ENCODE peak calls at places on chromosomes 12 and 14, in four cellular contexts. One of them, this sample, is unnamed.
A peak's percentile ranks its signal among the peaks of the same experiment; 100 is the strongest.

GRCh38 chr12:14167005-14167628 is 185.7 kb upstream of the GRIN2B start:
- DNase-seq in A549: peak; percentile 61
- DNase-seq in SK-N-SH: peak; percentile 67
- DNase-seq in sigmoid colon: no peak
- DNase-seq in this sample: no peak

GRCh38 chr12:116631619-116632018 is 72.4 kb downstream of the MAP1LC3B2 start:
- DNase-seq in sigmoid colon: no peak
- DNase-seq in A549: no peak
- DNase-seq in SK-N-SH: no peak
- DNase-seq in this sample: no peak

GRCh38 chr12:27810756-27811155 is 30.7 kb upstream of the MANSC4 start:
- DNase-seq in SK-N-SH: peak; percentile 17
- DNase-seq in A549: no peak
- DNase-seq in sigmoid colon: no peak
- DNase-seq in this sample: no peak

GRCh38 chr14:24398943-24399801 is at the start of gene NYNRIN:
- DNase-seq in SK-N-SH: peak; percentile 87
- DNase-seq in sigmoid colon: peak; percentile 82
- DNase-seq in A549: no peak
- DNase-seq in this sample: peak; percentile 69

GRCh38 chr12:99154264-99154982 is 493.1 kb upstream of the GARIN6 start:
- DNase-seq in sigmoid colon: no peak
- DNase-seq in A549: no peak
- DNase-seq in SK-N-SH: no peak
- DNase-seq in this sample: no peak

GRCh38 chr12:15322164-15323054 is at the start of gene PTPRO:
- DNase-seq in SK-N-SH: peak; percentile 80
- DNase-seq in sigmoid colon: no peak
- DNase-seq in A549: no peak
- DNase-seq in this sample: no peak

GRCh38 chr14:100844082-100844408 is 18.1 kb downstream of the MEG3 start:
- DNase-seq in sigmoid colon: no peak
- DNase-seq in SK-N-SH: no peak
- DNase-seq in A549: no peak
- DNase-seq in this sample: no peak

GRCh38 chr12:119202121-119202527 is 23.4 kb downstream of the HSPB8 start:
- DNase-seq in A549: no peak
- DNase-seq in SK-N-SH: no peak
- DNase-seq in sigmoid colon: no peak
- DNase-seq in this sample: no peak

GRCh38 chr14:102848830-102849521 is 71.7 kb downstream of the TRAF3 start:
- DNase-seq in sigmoid colon: peak; percentile 71
- DNase-seq in A549: no peak
- DNase-seq in SK-N-SH: peak; percentile 83
- DNase-seq in this sample: no peak

GRCh38 chr14:63562414-63562813 is 19.2 kb upstream of the PPP2R5E start:
- DNase-seq in sigmoid colon: no peak
- DNase-seq in A549: no peak
- DNase-seq in SK-N-SH: no peak
- DNase-seq in this sample: no peak

GRCh38 chr14:30034049-30034635 is 106.5 kb upstream of the PRKD1 start:
- DNase-seq in sigmoid colon: no peak
- DNase-seq in SK-N-SH: no peak
- DNase-seq in A549: no peak
- DNase-seq in this sample: no peak

DNA sequence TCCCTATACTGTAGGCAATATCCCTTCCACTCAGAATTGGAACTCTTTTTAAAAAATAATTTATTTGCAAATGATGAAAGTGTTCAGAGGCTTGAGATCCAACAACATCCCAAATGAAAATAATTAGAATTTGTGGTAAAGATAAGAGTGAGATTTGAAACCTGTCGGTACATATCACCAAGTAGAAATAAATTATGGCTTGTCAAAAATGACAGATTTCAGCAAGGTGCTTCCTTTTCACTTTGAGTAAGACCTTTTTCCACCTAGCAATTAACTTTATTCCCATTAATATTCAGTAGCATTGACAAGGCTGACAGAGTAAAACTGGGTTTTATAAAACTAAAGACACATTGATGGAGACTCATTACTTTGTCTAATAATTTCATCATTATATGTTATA is 107.7 kb upstream of the PRKD1 start:
- DNase-seq in sigmoid colon: no peak
- DNase-seq in A549: no peak
- DNase-seq in SK-N-SH: no peak
- DNase-seq in this sample: no peak
- TF ChIP-seq EP300 in sigmoid colon: no peak
- TF ChIP-seq EP300 in A549: no peak
- TF ChIP-seq EP300 in SK-N-SH: no peak
- TF ChIP-seq EP300 in this sample: no peak

GRCh38 chr12:54358945-54359761 is 5.1 kb downstream of the GPR84 start:
- DNase-seq in SK-N-SH: peak; percentile 91
- DNase-seq in sigmoid colon: peak; percentile 99
- DNase-seq in A549: peak; percentile 99
- DNase-seq in this sample: peak; percentile 97
- TF ChIP-seq EP300 in SK-N-SH: peak; percentile 68
- TF ChIP-seq EP300 in sigmoid colon: peak; percentile 45
- TF ChIP-seq EP300 in A549: no peak
- TF ChIP-seq EP300 in this sample: no peak

GRCh38 chr12:45322810-45323209 is 106.9 kb downstream of the ANO6 start:
- DNase-seq in A549: no peak
- DNase-seq in sigmoid colon: no peak
- DNase-seq in SK-N-SH: no peak
- DNase-seq in this sample: no peak
- TF ChIP-seq EP300 in A549: no peak
- TF ChIP-seq EP300 in sigmoid colon: no peak
- TF ChIP-seq EP300 in SK-N-SH: no peak
- TF ChIP-seq EP300 in this sample: no peak

GRCh38 chr14:90344920-90345557 is 13.3 kb upstream of the NRDE2 start:
- DNase-seq in A549: no peak
- DNase-seq in sigmoid colon: no peak
- DNase-seq in SK-N-SH: no peak
- DNase-seq in this sample: no peak
- TF ChIP-seq EP300 in A549: no peak
- TF ChIP-seq EP300 in sigmoid colon: no peak
- TF ChIP-seq EP300 in SK-N-SH: no peak
- TF ChIP-seq EP300 in this sample: no peak

GRCh38 chr12:52231305-52232232 is 1.5 kb upstream of the KRT7 start:
- DNase-seq in A549: no peak
- DNase-seq in sigmoid colon: peak; percentile 54
- DNase-seq in SK-N-SH: peak; percentile 21
- DNase-seq in this sample: no peak
- TF ChIP-seq EP300 in A549: no peak
- TF ChIP-seq EP300 in sigmoid colon: no peak
- TF ChIP-seq EP300 in SK-N-SH: no peak
- TF ChIP-seq EP300 in this sample: no peak

GRCh38 chr12:92136883-92137582 is 8.6 kb downstream of the BTG1 start:
- DNase-seq in sigmoid colon: no peak
- DNase-seq in A549: peak; percentile 45
- DNase-seq in SK-N-SH: no peak
- DNase-seq in this sample: no peak
- TF ChIP-seq EP300 in sigmoid colon: no peak
- TF ChIP-seq EP300 in A549: peak; percentile 66
- TF ChIP-seq EP300 in SK-N-SH: peak; percentile 95
- TF ChIP-seq EP300 in this sample: no peak

GRCh38 chr12:23731035-23731434 is 218.4 kb downstream of the SOX5 start:
- DNase-seq in sigmoid colon: no peak
- DNase-seq in SK-N-SH: no peak
- DNase-seq in A549: no peak
- DNase-seq in this sample: no peak

GRCh38 chr12:23731493-23731892 is 218.0 kb downstream of the SOX5 start:
- DNase-seq in SK-N-SH: no peak
- DNase-seq in A549: no peak
- DNase-seq in sigmoid colon: no peak
- DNase-seq in this sample: no peak

DNA sequence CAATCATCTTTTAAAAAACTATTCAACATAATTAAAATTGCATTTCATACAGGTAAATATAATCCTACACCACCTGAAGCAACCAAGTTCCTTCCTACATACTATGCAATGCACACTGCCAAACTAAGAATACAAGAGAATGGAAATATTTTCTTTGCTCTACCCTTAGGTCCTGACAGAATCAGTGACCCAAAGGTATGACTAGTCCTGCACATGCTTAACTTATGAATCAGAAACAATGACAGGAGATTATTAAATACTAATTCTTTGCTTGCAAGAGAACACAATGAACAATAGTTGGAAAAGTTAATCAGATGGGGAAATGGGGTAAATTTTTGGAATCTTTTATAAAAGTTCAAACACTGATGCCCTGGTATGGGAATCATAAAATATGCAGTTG is 220.1 kb downstream of the SOX5 start:
- DNase-seq in sigmoid colon: no peak
- DNase-seq in A549: no peak
- DNase-seq in SK-N-SH: no peak
- DNase-seq in this sample: no peak
- TF ChIP-seq EP300 in sigmoid colon: no peak
- TF ChIP-seq EP300 in A549: no peak
- TF ChIP-seq EP300 in SK-N-SH: no peak
- TF ChIP-seq EP300 in this sample: no peak

GRCh38 chr12:74033531-74033930 is 504.1 kb upstream of the ATXN7L3B start:
- DNase-seq in SK-N-SH: no peak
- DNase-seq in A549: no peak
- DNase-seq in sigmoid colon: no peak
- DNase-seq in this sample: no peak

DNA sequence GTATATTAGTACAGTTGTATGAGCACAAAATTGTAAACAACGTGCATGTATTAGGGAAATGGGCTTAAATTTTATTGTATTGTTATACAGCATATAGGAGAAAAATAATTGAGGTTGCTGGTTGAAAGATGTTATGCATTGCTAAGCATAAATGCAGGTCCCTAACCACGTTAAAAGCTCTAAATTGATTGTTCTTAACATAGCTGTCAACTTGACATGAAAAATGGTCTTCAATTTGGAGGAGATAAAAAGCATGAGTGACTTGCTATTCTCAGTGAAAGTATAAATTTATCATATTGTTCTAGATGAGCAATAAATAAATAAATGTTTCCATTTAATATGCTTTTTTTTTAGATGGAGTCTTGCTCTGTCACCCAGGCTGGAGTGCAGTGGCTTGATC is 506.6 kb upstream of the ATXN7L3B start:
- DNase-seq in sigmoid colon: no peak
- DNase-seq in SK-N-SH: no peak
- DNase-seq in A549: no peak
- DNase-seq in this sample: no peak
- TF ChIP-seq EP300 in sigmoid colon: no peak
- TF ChIP-seq EP300 in SK-N-SH: no peak
- TF ChIP-seq EP300 in A549: no peak
- TF ChIP-seq EP300 in this sample: no peak

DNA sequence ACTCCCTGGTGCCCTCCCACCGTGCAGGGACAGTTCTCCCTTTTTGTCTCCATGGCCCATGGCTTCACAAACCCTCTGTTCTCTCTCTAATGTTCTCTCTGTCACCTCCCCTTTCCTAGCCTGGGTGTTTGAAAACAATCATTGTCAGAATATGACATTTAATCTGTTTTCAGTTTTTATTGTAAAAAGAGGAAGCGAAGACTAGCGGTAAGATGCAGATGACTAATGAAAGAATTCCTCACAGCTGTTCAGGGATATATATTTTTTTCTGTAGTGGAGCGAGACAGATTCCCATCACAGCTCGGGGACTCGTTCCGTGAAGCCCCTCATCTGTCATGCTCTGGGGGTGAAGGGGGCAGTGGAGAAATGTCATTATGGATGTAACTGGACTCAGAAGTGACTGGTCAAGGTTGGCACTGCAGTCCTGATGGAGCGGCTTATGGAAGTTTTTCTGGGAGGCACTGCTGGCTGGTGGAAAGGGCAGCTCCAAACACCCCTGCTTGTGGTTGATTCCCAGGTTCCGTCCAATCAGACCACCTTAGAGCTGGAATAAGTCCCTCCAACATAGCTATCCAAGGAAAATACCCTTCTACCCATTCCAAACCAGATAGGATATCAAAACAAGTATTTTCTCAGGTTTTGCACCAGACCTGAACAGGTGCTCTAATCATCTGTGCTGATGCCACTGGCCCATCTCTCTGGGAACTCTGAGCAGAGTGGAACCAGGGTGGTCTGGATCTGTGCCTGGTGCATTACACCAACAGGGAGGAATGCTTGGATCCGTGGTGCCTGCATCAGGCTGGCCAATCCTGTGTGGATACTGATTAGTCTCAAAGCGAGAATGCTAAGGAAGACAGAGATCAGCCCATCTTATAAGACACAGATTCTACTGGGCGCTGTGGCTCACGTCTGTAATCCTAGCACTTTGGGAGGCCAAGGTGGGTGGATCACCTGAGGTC is 84.7 kb downstream of the GPATCH2L start:
- DNase-seq in A549: no peak
- DNase-seq in SK-N-SH: no peak
- DNase-seq in sigmoid colon: no peak
- DNase-seq in this sample: no peak
- TF ChIP-seq EP300 in A549: no peak
- TF ChIP-seq EP300 in SK-N-SH: no peak
- TF ChIP-seq EP300 in sigmoid colon: no peak
- TF ChIP-seq EP300 in this sample: no peak

GRCh38 chr14:91207008-91207407 is 37.5 kb downstream of the GPR68 start:
- DNase-seq in SK-N-SH: no peak
- DNase-seq in sigmoid colon: no peak
- DNase-seq in A549: no peak
- DNase-seq in this sample: no peak

GRCh38 chr14:91204657-91205056 is 39.8 kb downstream of the GPR68 start:
- DNase-seq in A549: no peak
- DNase-seq in SK-N-SH: no peak
- DNase-seq in sigmoid colon: peak; percentile 52
- DNase-seq in this sample: no peak

GRCh38 chr14:91205449-91205848 is 39.1 kb downstream of the GPR68 start:
- DNase-seq in SK-N-SH: no peak
- DNase-seq in sigmoid colon: peak; percentile 34
- DNase-seq in A549: no peak
- DNase-seq in this sample: no peak

DNA sequence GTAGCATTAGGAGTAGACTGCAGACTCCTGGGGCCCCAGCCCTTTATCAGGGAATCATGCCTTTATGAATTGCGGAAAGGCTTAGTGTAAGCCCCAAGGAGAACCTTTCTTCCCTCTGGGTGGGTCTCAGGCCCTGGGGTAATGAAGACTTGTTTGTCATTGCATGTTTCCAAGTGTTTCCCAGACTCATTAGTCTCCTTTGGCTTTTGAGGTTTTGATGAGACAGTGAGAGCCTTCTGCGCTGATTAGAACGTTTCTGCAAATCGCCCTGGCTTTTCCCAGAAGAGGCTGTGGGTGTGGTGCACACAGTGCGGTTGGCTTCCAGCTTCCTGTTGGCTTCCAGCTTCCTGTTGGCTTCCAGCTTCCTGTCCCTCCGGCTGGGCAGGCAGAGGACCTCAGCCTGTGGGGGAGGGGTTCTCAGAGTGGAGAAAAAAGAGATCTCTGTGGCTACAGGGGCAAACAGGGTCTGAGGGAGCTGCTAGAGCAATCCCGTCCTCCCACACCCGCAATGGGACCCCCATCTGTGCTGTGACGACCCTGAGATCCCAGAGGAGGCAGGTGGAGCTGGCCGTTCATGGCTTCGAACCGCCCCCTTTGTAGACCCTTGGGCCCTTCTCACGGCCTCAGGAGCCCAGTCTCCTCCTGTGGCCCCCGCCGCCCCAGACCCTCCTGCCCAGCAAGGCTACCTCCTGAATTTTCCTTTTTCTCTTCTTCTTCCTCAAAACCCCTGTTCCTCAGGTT is 42.1 kb downstream of the GPR68 start:
- DNase-seq in A549: no peak
- DNase-seq in sigmoid colon: peak; percentile 68
- DNase-seq in SK-N-SH: no peak
- DNase-seq in this sample: no peak
- TF ChIP-seq EP300 in A549: no peak
- TF ChIP-seq EP300 in sigmoid colon: no peak
- TF ChIP-seq EP300 in SK-N-SH: no peak
- TF ChIP-seq EP300 in this sample: no peak